ENCODE peak calls at places on chromosomes 12 and 14, in eight cellular contexts. One of them, this sample, is unnamed.

GRCh38 chr12:1179128-1179527 is 188.1 kb downstream of the ERC1 start:
- DNase-seq in IMR-90: no peak
- DNase-seq in suprapubic skin: no peak
- DNase-seq in CD4-positive, alpha-beta T cell: no peak
- DNase-seq in gastrocnemius medialis: no peak
- DNase-seq in breast epithelium: no peak
- DNase-seq in PC-3: no peak
- DNase-seq in SJSA1: no peak
- DNase-seq in this sample: no peak

GRCh38 chr12:121403721-121404120 is 3.8 kb downstream of the RNF34 start:
- DNase-seq in breast epithelium: no peak
- DNase-seq in IMR-90: no peak
- DNase-seq in gastrocnemius medialis: no peak
- DNase-seq in CD4-positive, alpha-beta T cell: no peak
- DNase-seq in SJSA1: no peak
- DNase-seq in suprapubic skin: no peak
- DNase-seq in PC-3: no peak
- DNase-seq in this sample: no peak

GRCh38 chr12:2845280-2845679 is 10.4 kb upstream of the NRIP2 start:
- DNase-seq in breast epithelium: no peak
- DNase-seq in CD4-positive, alpha-beta T cell: no peak
- DNase-seq in suprapubic skin: no peak
- DNase-seq in gastrocnemius medialis: no peak
- DNase-seq in SJSA1: peak; percentile 99
- DNase-seq in PC-3: no peak
- DNase-seq in IMR-90: peak; percentile 85
- DNase-seq in this sample: no peak

GRCh38 chr14:100028990-100029677 is 36.1 kb upstream of the EVL start:
- DNase-seq in gastrocnemius medialis: no peak
- DNase-seq in CD4-positive, alpha-beta T cell: no peak
- DNase-seq in breast epithelium: no peak
- DNase-seq in SJSA1: no peak
- DNase-seq in suprapubic skin: no peak
- DNase-seq in PC-3: peak; percentile 21
- DNase-seq in IMR-90: peak; percentile 74
- DNase-seq in this sample: no peak

GRCh38 chr14:37592288-37593274 is 2.5 kb downstream of the FOXA1 start:
- DNase-seq in PC-3: peak; percentile 52
- DNase-seq in breast epithelium: no peak
- DNase-seq in gastrocnemius medialis: no peak
- DNase-seq in SJSA1: no peak
- DNase-seq in IMR-90: no peak
- DNase-seq in CD4-positive, alpha-beta T cell: no peak
- DNase-seq in suprapubic skin: no peak
- DNase-seq in this sample: no peak

GRCh38 chr12:50200507-50201273 is 33.5 kb upstream of the CERS5 start:
- DNase-seq in breast epithelium: no peak
- DNase-seq in suprapubic skin: no peak
- DNase-seq in CD4-positive, alpha-beta T cell: no peak
- DNase-seq in IMR-90: peak; percentile 81
- DNase-seq in PC-3: peak; percentile 65
- DNase-seq in gastrocnemius medialis: no peak
- DNase-seq in SJSA1: no peak
- DNase-seq in this sample: no peak

GRCh38 chr12:19802915-19803314 is 363.6 kb downstream of the AEBP2 start:
- DNase-seq in PC-3: no peak
- DNase-seq in suprapubic skin: no peak
- DNase-seq in SJSA1: no peak
- DNase-seq in gastrocnemius medialis: no peak
- DNase-seq in IMR-90: no peak
- DNase-seq in CD4-positive, alpha-beta T cell: no peak
- DNase-seq in breast epithelium: no peak
- DNase-seq in this sample: no peak

GRCh38 chr12:29088611-29089219 is 60.4 kb upstream of the FAR2 start:
- DNase-seq in gastrocnemius medialis: no peak
- DNase-seq in IMR-90: peak; percentile 16
- DNase-seq in SJSA1: no peak
- DNase-seq in suprapubic skin: no peak
- DNase-seq in PC-3: peak; percentile 73
- DNase-seq in CD4-positive, alpha-beta T cell: no peak
- DNase-seq in breast epithelium: no peak
- DNase-seq in this sample: no peak

GRCh38 chr12:49567611-49568441 is at the start of gene MCRS1:
- DNase-seq in CD4-positive, alpha-beta T cell: peak; percentile 83
- DNase-seq in breast epithelium: peak; percentile 78
- DNase-seq in SJSA1: peak; percentile 90
- DNase-seq in PC-3: peak; percentile 91
- DNase-seq in suprapubic skin: peak; percentile 94
- DNase-seq in IMR-90: peak; percentile 89
- DNase-seq in gastrocnemius medialis: peak; percentile 82
- DNase-seq in this sample: peak; percentile 74

GRCh38 chr12:116759783-116760581 is 21.9 kb downstream of the RNFT2 start:
- DNase-seq in SJSA1: no peak
- DNase-seq in breast epithelium: no peak
- DNase-seq in IMR-90: no peak
- DNase-seq in gastrocnemius medialis: no peak
- DNase-seq in CD4-positive, alpha-beta T cell: no peak
- DNase-seq in suprapubic skin: no peak
- DNase-seq in PC-3: no peak
- DNase-seq in this sample: no peak

GRCh38 chr12:124524231-124524925 is 43.0 kb downstream of the NCOR2 start:
- DNase-seq in gastrocnemius medialis: no peak
- DNase-seq in suprapubic skin: peak; percentile 72
- DNase-seq in CD4-positive, alpha-beta T cell: no peak
- DNase-seq in PC-3: peak; percentile 57
- DNase-seq in SJSA1: no peak
- DNase-seq in IMR-90: peak; percentile 87
- DNase-seq in breast epithelium: no peak
- DNase-seq in this sample: no peak

GRCh38 chr12:62562892-62563291 is 96.3 kb downstream of the MON2 start:
- DNase-seq in SJSA1: no peak
- DNase-seq in breast epithelium: no peak
- DNase-seq in suprapubic skin: no peak
- DNase-seq in CD4-positive, alpha-beta T cell: no peak
- DNase-seq in PC-3: no peak
- DNase-seq in IMR-90: peak; percentile 61
- DNase-seq in gastrocnemius medialis: no peak
- DNase-seq in this sample: no peak

GRCh38 chr14:91919814-91920213 is 27.7 kb downstream of the FBLN5 start:
- DNase-seq in CD4-positive, alpha-beta T cell: no peak
- DNase-seq in IMR-90: peak; percentile 63
- DNase-seq in PC-3: no peak
- DNase-seq in breast epithelium: peak; percentile 55
- DNase-seq in gastrocnemius medialis: peak; percentile 51
- DNase-seq in suprapubic skin: no peak
- DNase-seq in SJSA1: no peak
- DNase-seq in this sample: no peak

GRCh38 chr14:96582641-96582980 is 80.4 kb downstream of the PAPOLA start:
- DNase-seq in gastrocnemius medialis: no peak
- DNase-seq in breast epithelium: no peak
- DNase-seq in CD4-positive, alpha-beta T cell: no peak
- DNase-seq in PC-3: no peak
- DNase-seq in SJSA1: no peak
- DNase-seq in suprapubic skin: no peak
- DNase-seq in IMR-90: no peak
- DNase-seq in this sample: no peak

GRCh38 chr14:104577457-104578301 is 1.9 kb upstream of the C14orf180 start:
- DNase-seq in PC-3: no peak
- DNase-seq in breast epithelium: no peak
- DNase-seq in suprapubic skin: no peak
- DNase-seq in CD4-positive, alpha-beta T cell: no peak
- DNase-seq in gastrocnemius medialis: no peak
- DNase-seq in SJSA1: no peak
- DNase-seq in IMR-90: no peak
- DNase-seq in this sample: no peak

GRCh38 chr14:67571275-67571990 is 28.6 kb downstream of the PIGH start:
- DNase-seq in PC-3: peak; percentile 67
- DNase-seq in SJSA1: peak; percentile 50
- DNase-seq in CD4-positive, alpha-beta T cell: peak; percentile 54
- DNase-seq in breast epithelium: peak; percentile 40
- DNase-seq in suprapubic skin: no peak
- DNase-seq in gastrocnemius medialis: peak; percentile 41
- DNase-seq in IMR-90: peak; percentile 44
- DNase-seq in this sample: no peak

GRCh38 chr12:51071663-51072062 is 11.7 kb downstream of the CSRNP2 start:
- DNase-seq in SJSA1: no peak
- DNase-seq in PC-3: no peak
- DNase-seq in suprapubic skin: no peak
- DNase-seq in gastrocnemius medialis: no peak
- DNase-seq in CD4-positive, alpha-beta T cell: no peak
- DNase-seq in IMR-90: peak; percentile 57
- DNase-seq in breast epithelium: no peak
- DNase-seq in this sample: no peak

GRCh38 chr12:25988505-25988904 is 30.0 kb downstream of the RASSF8 start:
- DNase-seq in suprapubic skin: no peak
- DNase-seq in IMR-90: no peak
- DNase-seq in CD4-positive, alpha-beta T cell: no peak
- DNase-seq in SJSA1: no peak
- DNase-seq in gastrocnemius medialis: no peak
- DNase-seq in breast epithelium: no peak
- DNase-seq in PC-3: no peak
- DNase-seq in this sample: no peak
- H3K27ac ChIP-seq in suprapubic skin: no peak overlapping the region
- H3K27ac ChIP-seq in IMR-90: no peak overlapping the region
- H3K27ac ChIP-seq in CD4-positive, alpha-beta T cell: no peak overlapping the region
- H3K27ac ChIP-seq in SJSA1: no peak overlapping the region
- H3K27ac ChIP-seq in gastrocnemius medialis: no peak overlapping the region
- H3K27ac ChIP-seq in breast epithelium: no peak overlapping the region
- H3K27ac ChIP-seq in PC-3: no peak overlapping the region
- H3K27ac ChIP-seq in this sample: no peak overlapping the region

GRCh38 chr12:92341333-92341691 is 195.7 kb upstream of the BTG1 start:
- DNase-seq in PC-3: no peak
- DNase-seq in gastrocnemius medialis: no peak
- DNase-seq in suprapubic skin: no peak
- DNase-seq in breast epithelium: no peak
- DNase-seq in CD4-positive, alpha-beta T cell: no peak
- DNase-seq in IMR-90: no peak
- DNase-seq in SJSA1: no peak
- DNase-seq in this sample: no peak
- H3K27ac ChIP-seq in PC-3: no peak overlapping the region
- H3K27ac ChIP-seq in gastrocnemius medialis: no peak overlapping the region
- H3K27ac ChIP-seq in suprapubic skin: no peak overlapping the region
- H3K27ac ChIP-seq in breast epithelium: no peak overlapping the region
- H3K27ac ChIP-seq in CD4-positive, alpha-beta T cell: no peak overlapping the region
- H3K27ac ChIP-seq in IMR-90: no peak overlapping the region
- H3K27ac ChIP-seq in SJSA1: no peak overlapping the region
- H3K27ac ChIP-seq in this sample: no peak overlapping the region

GRCh38 chr14:54627325-54627717 is 60.4 kb downstream of the SAMD4A start:
- DNase-seq in PC-3: no peak
- DNase-seq in IMR-90: no peak
- DNase-seq in SJSA1: no peak
- DNase-seq in CD4-positive, alpha-beta T cell: no peak
- DNase-seq in breast epithelium: no peak
- DNase-seq in suprapubic skin: no peak
- DNase-seq in gastrocnemius medialis: no peak
- DNase-seq in this sample: no peak

GRCh38 chr14:54627718-54628345 is 60.9 kb downstream of the SAMD4A start:
- DNase-seq in suprapubic skin: peak; percentile 74
- DNase-seq in IMR-90: peak; percentile 69
- DNase-seq in gastrocnemius medialis: peak; percentile 59
- DNase-seq in breast epithelium: no peak
- DNase-seq in CD4-positive, alpha-beta T cell: no peak
- DNase-seq in SJSA1: peak; percentile 67
- DNase-seq in PC-3: no peak
- DNase-seq in this sample: peak; percentile 22

GRCh38 chr14:54622189-54622958 is 55.4 kb downstream of the SAMD4A start:
- DNase-seq in IMR-90: no peak
- DNase-seq in CD4-positive, alpha-beta T cell: no peak
- DNase-seq in SJSA1: no peak
- DNase-seq in PC-3: no peak
- DNase-seq in breast epithelium: no peak
- DNase-seq in gastrocnemius medialis: no peak
- DNase-seq in suprapubic skin: no peak
- DNase-seq in this sample: no peak

GRCh38 chr14:54623279-54624004 is 56.5 kb downstream of the SAMD4A start:
- DNase-seq in gastrocnemius medialis: no peak
- DNase-seq in CD4-positive, alpha-beta T cell: no peak
- DNase-seq in SJSA1: no peak
- DNase-seq in PC-3: no peak
- DNase-seq in breast epithelium: no peak
- DNase-seq in suprapubic skin: no peak
- DNase-seq in IMR-90: no peak
- DNase-seq in this sample: no peak

DNA sequence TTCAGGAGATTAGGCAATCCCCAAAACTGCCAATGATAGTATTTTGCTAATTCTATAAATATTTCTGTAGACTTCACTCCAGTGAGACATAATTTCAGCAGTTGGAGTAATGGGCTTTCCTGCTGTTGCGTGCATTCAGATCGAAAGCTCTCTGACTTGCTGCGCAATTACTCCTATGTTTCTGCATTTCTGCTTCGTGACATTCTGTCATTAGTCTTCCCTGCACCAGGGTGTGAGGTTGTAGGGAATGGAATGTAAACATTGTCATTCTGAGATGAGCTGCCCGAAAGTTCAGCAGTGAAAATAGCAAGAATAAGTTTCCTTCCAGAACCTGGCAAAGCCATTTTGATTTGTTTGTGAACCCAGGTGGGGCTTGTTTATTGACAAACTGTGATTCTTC is 58.2 kb downstream of the SAMD4A start:
- DNase-seq in PC-3: no peak
- DNase-seq in suprapubic skin: no peak
- DNase-seq in IMR-90: peak; percentile 92
- DNase-seq in gastrocnemius medialis: no peak
- DNase-seq in breast epithelium: no peak
- DNase-seq in CD4-positive, alpha-beta T cell: no peak
- DNase-seq in SJSA1: peak; percentile 67
- DNase-seq in this sample: no peak
- H3K27ac ChIP-seq in PC-3: no peak overlapping the region
- H3K27ac ChIP-seq in suprapubic skin: no peak overlapping the region
- H3K27ac ChIP-seq in IMR-90: peak overlapping the region; percentile 49
- H3K27ac ChIP-seq in gastrocnemius medialis: peak overlapping the region; percentile 73
- H3K27ac ChIP-seq in breast epithelium: no peak overlapping the region
- H3K27ac ChIP-seq in CD4-positive, alpha-beta T cell: no peak overlapping the region
- H3K27ac ChIP-seq in SJSA1: peak overlapping the region; percentile 72
- H3K27ac ChIP-seq in this sample: no peak overlapping the region

GRCh38 chr14:22448905-22449611 is 140.0 kb downstream of the DAD1 start:
- DNase-seq in suprapubic skin: no peak
- DNase-seq in PC-3: peak; percentile 50
- DNase-seq in CD4-positive, alpha-beta T cell: no peak
- DNase-seq in SJSA1: no peak
- DNase-seq in breast epithelium: no peak
- DNase-seq in IMR-90: peak; percentile 26
- DNase-seq in gastrocnemius medialis: peak; percentile 22
- DNase-seq in this sample: no peak

GRCh38 chr14:22448035-22448904 is 140.8 kb downstream of the DAD1 start:
- DNase-seq in IMR-90: no peak
- DNase-seq in SJSA1: no peak
- DNase-seq in suprapubic skin: no peak
- DNase-seq in CD4-positive, alpha-beta T cell: no peak
- DNase-seq in gastrocnemius medialis: no peak
- DNase-seq in PC-3: no peak
- DNase-seq in breast epithelium: no peak
- DNase-seq in this sample: no peak

GRCh38 chr14:22450266-22450665 is 138.8 kb downstream of the DAD1 start:
- DNase-seq in gastrocnemius medialis: no peak
- DNase-seq in IMR-90: no peak
- DNase-seq in breast epithelium: no peak
- DNase-seq in suprapubic skin: no peak
- DNase-seq in CD4-positive, alpha-beta T cell: no peak
- DNase-seq in SJSA1: no peak
- DNase-seq in PC-3: no peak
- DNase-seq in this sample: no peak

GRCh38 chr14:22452330-22452729 is 136.7 kb downstream of the DAD1 start:
- DNase-seq in IMR-90: no peak
- DNase-seq in gastrocnemius medialis: no peak
- DNase-seq in PC-3: no peak
- DNase-seq in SJSA1: no peak
- DNase-seq in breast epithelium: no peak
- DNase-seq in suprapubic skin: no peak
- DNase-seq in CD4-positive, alpha-beta T cell: no peak
- DNase-seq in this sample: no peak

GRCh38 chr14:22449612-22449930 is 139.5 kb downstream of the DAD1 start:
- DNase-seq in gastrocnemius medialis: no peak
- DNase-seq in PC-3: no peak
- DNase-seq in CD4-positive, alpha-beta T cell: no peak
- DNase-seq in suprapubic skin: no peak
- DNase-seq in SJSA1: no peak
- DNase-seq in IMR-90: no peak
- DNase-seq in breast epithelium: no peak
- DNase-seq in this sample: no peak
- H3K27ac ChIP-seq in gastrocnemius medialis: no peak overlapping the region
- H3K27ac ChIP-seq in PC-3: peak overlapping the region; percentile 47
- H3K27ac ChIP-seq in CD4-positive, alpha-beta T cell: no peak overlapping the region
- H3K27ac ChIP-seq in suprapubic skin: no peak overlapping the region
- H3K27ac ChIP-seq in SJSA1: no peak overlapping the region
- H3K27ac ChIP-seq in IMR-90: no peak overlapping the region
- H3K27ac ChIP-seq in breast epithelium: peak overlapping the region; percentile 34
- H3K27ac ChIP-seq in this sample: no peak overlapping the region

This sample was measured in substantia nigra.